ENCODE peak calls at places on chromosomes 3 and 15, in six cellular contexts. N is heart left ventricle, Y is neuronal stem cell, W is fibroblast of the aortic adventitia, P is NT2/D1, Q is adrenal gland. D is an unnamed sample.

GRCh38 chr15:80562846-80563245 is 132.3 kb upstream of the ABHD17C start:
- DNase-seq in N (no peak), Y (no peak), W (no peak), P (no peak), Q (no peak), D (no peak)

GRCh38 chr3:138348950-138349739 is 766 bp downstream of the MRAS start:
- DNase-seq in N (no peak), Y (no peak), W (peak), P (no peak), Q (peak), D (no peak)

GRCh38 chr3:148175215-148175614 is 522.5 kb upstream of the AGTR1 start:
- DNase-seq in N (no peak), Y (no peak), W (peak), P (no peak), Q (no peak), D (no peak)

GRCh38 chr3:9682123-9682522 is 21.5 kb upstream of the CPNE9 start:
- DNase-seq in N (no peak), Y (no peak), W (no peak), P (no peak), Q (no peak), D (no peak)

GRCh38 chr15:60722328-60723112 is 243.6 kb upstream of the ICE2 start:
- DNase-seq in N (no peak), Y (no peak), W (no peak), P (no peak), Q (no peak), D (no peak)

GRCh38 chr15:25710184-25710583 is 152.9 kb downstream of the ATP10A start:
- DNase-seq in N (peak), Y (peak), W (peak), P (peak), Q (peak), D (peak)

GRCh38 chr15:58274885-58275284 is 136.7 kb downstream of the AQP9 start:
- DNase-seq in N (no peak), Y (no peak), W (no peak), P (no peak), Q (no peak), D (no peak)

GRCh38 chr3:195059006-195059350 is 212.0 kb downstream of the XXYLT1 start:
- DNase-seq in N (peak), Y (no peak), W (no peak), P (no peak), Q (no peak), D (no peak)

GRCh38 chr3:10188798-10189556 is 24.3 kb downstream of the IRAK2 start:
- DNase-seq in N (no peak), Y (no peak), W (no peak), P (no peak), Q (no peak), D (no peak)

GRCh38 chr3:1945698-1946097 is 153.0 kb upstream of the CNTN4 start:
- DNase-seq in N (no peak), Y (no peak), W (no peak), P (no peak), Q (no peak), D (no peak)

GRCh38 chr3:128235207-128235933 is 82.1 kb downstream of the EEFSEC start:
- DNase-seq in N (no peak), Y (no peak), W (no peak), P (no peak), Q (no peak), D (no peak)

GRCh38 chr3:30964612-30965011 is 70.2 kb upstream of the GADL1 start:
- DNase-seq in N (no peak), Y (no peak), W (no peak), P (no peak), Q (no peak), D (no peak)

GRCh38 chr3:153881201-153881600 is 240.0 kb upstream of the ARHGEF26 start:
- DNase-seq in N (no peak), Y (no peak), W (no peak), P (no peak), Q (no peak), D (no peak)

GRCh38 chr3:61541694-61542093 is 19.7 kb upstream of the PTPRG start:
- DNase-seq in N (no peak), Y (no peak), W (no peak), P (no peak), Q (no peak), D (no peak)

GRCh38 chr3:61532739-61533500 is 28.5 kb upstream of the PTPRG start:
- DNase-seq in N (no peak), Y (no peak), W (no peak), P (no peak), Q (no peak), D (no peak)

GRCh38 chr3:61538486-61538885 is 22.9 kb upstream of the PTPRG start:
- DNase-seq in N (no peak), Y (no peak), W (no peak), P (no peak), Q (no peak), D (no peak)

GRCh38 chr3:61535826-61536225 is 25.5 kb upstream of the PTPRG start:
- DNase-seq in N (no peak), Y (no peak), W (no peak), P (no peak), Q (no peak), D (no peak)

GRCh38 chr3:61537366-61537765 is 24.0 kb upstream of the PTPRG start:
- DNase-seq in N (peak), Y (no peak), W (peak), P (peak), Q (no peak), D (no peak)
- H3K4me3 ChIP-seq in N (peak), Y (no peak), W (no peak), P (no peak), Q (no peak), D (no peak)

GRCh38 chr3:159788987-159789386 is 199.6 kb upstream of the IL12A start:
- DNase-seq in N (no peak), Y (no peak), W (no peak), P (no peak), Q (no peak), D (no peak)

GRCh38 chr3:159788291-159788690 is 200.3 kb upstream of the IL12A start:
- DNase-seq in N (no peak), Y (no peak), W (no peak), P (no peak), Q (no peak), D (no peak)

GRCh38 chr3:159786489-159787181 is 202.0 kb upstream of the IL12A start:
- DNase-seq in N (no peak), Y (no peak), W (no peak), P (no peak), Q (no peak), D (no peak)

GRCh38 chr3:159787191-159787590 is 201.4 kb upstream of the IL12A start:
- DNase-seq in N (no peak), Y (no peak), W (peak), P (no peak), Q (no peak), D (no peak)

GRCh38 chr3:159787794-159788205 is 200.8 kb upstream of the IL12A start:
- DNase-seq in N (no peak), Y (no peak), W (peak), P (no peak), Q (no peak), D (no peak)
- H3K4me3 ChIP-seq in N (no peak), Y (no peak), W (no peak), P (no peak), Q (no peak), D (no peak)

GRCh38 chr3:50318163-50318562 is 4.4 kb downstream of the HYAL2 start:
- DNase-seq in N (no peak), Y (no peak), W (no peak), P (no peak), Q (no peak), D (no peak)

GRCh38 chr3:50319872-50320625 is 2.5 kb downstream of the HYAL2 start:
- DNase-seq in N (peak), Y (no peak), W (no peak), P (no peak), Q (no peak), D (no peak)

GRCh38 chr3:50317303-50317702 is 5.2 kb downstream of the HYAL2 start:
- DNase-seq in N (peak), Y (no peak), W (no peak), P (no peak), Q (no peak), D (peak)

GRCh38 chr3:50319181-50319871 is 3.2 kb downstream of the HYAL2 start:
- DNase-seq in N (no peak), Y (no peak), W (no peak), P (no peak), Q (no peak), D (no peak)

DNA sequence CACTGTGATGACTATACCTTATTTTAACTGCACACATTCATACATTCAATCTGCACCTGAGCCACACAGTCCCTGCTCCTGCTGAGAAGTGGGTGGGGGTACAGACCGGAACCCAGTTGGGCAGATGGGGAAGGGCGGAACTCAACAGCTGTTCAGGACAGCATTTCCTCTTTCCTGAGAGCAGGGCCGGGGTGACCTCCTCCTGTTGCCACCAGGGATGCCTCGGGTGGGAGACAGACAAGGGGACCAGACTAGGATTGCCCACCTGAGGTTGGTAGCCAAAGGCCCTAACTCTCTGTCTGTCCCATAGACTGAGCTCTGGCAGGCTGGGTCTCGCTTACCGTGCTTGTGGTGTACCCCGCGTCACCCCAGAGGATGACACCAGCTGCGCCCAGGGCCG is 3.9 kb downstream of the HYAL2 start:
- DNase-seq in N (peak), Y (no peak), W (no peak), P (no peak), Q (no peak), D (no peak)
- H3K4me3 ChIP-seq in N (peak), Y (no peak), W (no peak), P (no peak), Q (no peak), D (peak)

GRCh38 chr15:84855032-84855645 is 29.3 kb upstream of the SLC28A1 start:
- DNase-seq in N (no peak), Y (no peak), W (no peak), P (no peak), Q (no peak), D (no peak)

GRCh38 chr15:84857418-84858004 is 27.0 kb upstream of the SLC28A1 start:
- DNase-seq in N (no peak), Y (no peak), W (no peak), P (no peak), Q (no peak), D (no peak)

GRCh38 chr15:84858231-84858630 is 26.2 kb upstream of the SLC28A1 start:
- DNase-seq in N (no peak), Y (no peak), W (no peak), P (no peak), Q (no peak), D (no peak)

GRCh38 chr15:84856731-84857417 is 27.6 kb upstream of the SLC28A1 start:
- DNase-seq in N (no peak), Y (no peak), W (no peak), P (no peak), Q (no peak), D (no peak)

GRCh38 chr15:84855765-84856164 is 28.7 kb upstream of the SLC28A1 start:
- DNase-seq in N (no peak), Y (no peak), W (no peak), P (no peak), Q (no peak), D (no peak)
- H3K4me3 ChIP-seq in N (no peak), Y (no peak), W (no peak), P (no peak), Q (no peak), D (no peak)

D was measured in lung.